ENCODE peak calls at places on chromosome 7, in eight cellular contexts. S, C, I, B, F, R, X and W are unnamed samples.

GRCh38 chr7:132300599-132300998 is 275.7 kb downstream of the PLXNA4 start:
- DNase-seq in F (no peak), C (no peak), S (no peak), I (no peak), X (no peak), B (no peak), R (no peak), W (no peak)

GRCh38 chr7:43291789-43292188 is 179.3 kb downstream of the HECW1 start:
- DNase-seq in F (no peak), X (no peak), I (no peak), C (no peak), S (no peak), B (no peak), R (no peak), W (no peak)

GRCh38 chr7:17038783-17039170 is 157.0 kb upstream of the AGR3 start:
- DNase-seq in R (no peak), F (no peak), S (no peak), I (no peak), X (no peak), B (no peak), C (no peak), W (no peak)

GRCh38 chr7:151590801-151591771 is 71.4 kb upstream of the RHEB start:
- DNase-seq in F (no peak), I (no peak), C (no peak), S (no peak), X (no peak), B (no peak), R (peak; percentile 80), W (no peak)

GRCh38 chr7:13540429-13540828 is 449.0 kb downstream of the ETV1 start:
- DNase-seq in S (no peak), R (no peak), I (no peak), C (no peak), X (no peak), F (no peak), B (no peak), W (no peak)

GRCh38 chr7:158103378-158103777 is 484.2 kb downstream of the PTPRN2 start:
- DNase-seq in R (no peak), F (no peak), I (no peak), B (no peak), S (no peak), C (no peak), X (no peak), W (no peak)

GRCh38 chr7:70241776-70242175 is 643.5 kb downstream of the AUTS2 start:
- DNase-seq in C (no peak), R (no peak), S (no peak), B (no peak), X (no peak), I (no peak), F (no peak), W (no peak)

GRCh38 chr7:99379043-99379577 is 4.6 kb downstream of the ARPC1B start:
- DNase-seq in X (no peak), C (peak; percentile 81), S (no peak), I (no peak), F (no peak), B (no peak), R (peak; percentile 82), W (peak; percentile 72)

GRCh38 chr7:27191081-27191715 is 6.2 kb upstream of the HOXA11 start:
- DNase-seq in X (no peak), R (no peak), B (no peak), I (no peak), C (no peak), F (no peak), S (no peak), W (no peak)

GRCh38 chr7:142771353-142771723 is 568 bp downstream of the PRSS2 start:
- DNase-seq in X (peak; percentile 93), R (no peak), B (no peak), F (no peak), S (no peak), C (no peak), I (no peak), W (no peak)

GRCh38 chr7:151244156-151244870 is 4.2 kb downstream of the SMARCD3 start:
- DNase-seq in B (peak; percentile 90), X (peak; percentile 35), R (peak; percentile 45), I (no peak), F (no peak), C (no peak), S (peak; percentile 70), W (peak; percentile 47)